ENCODE peak calls at places on chromosomes 2 and 18, in nine cellular contexts. C is Peyer's patch; I is mesendoderm; S is adipocyte; Q is NCI-H1092 treated with DMSO at 0.1 percent for 48 hours; E is stimulated activated CD4-positive, alpha-beta T cell treated with anti-CD3 and anti-CD28 coated beads, TNF-alpha, amount 100 ng/mL, for 48 hours; K is fibroblast of mammary gland; J is WTC11; B is endothelial cell. O is an unnamed sample.
A peak's percentile ranks its signal among the peaks of the same experiment; 100 is the strongest.

GRCh38 chr18:48165104-48165866 is 234.8 kb upstream of the SMAD2 start:
- DNase-seq in C (no peak), I (no peak), S (no peak), Q (no peak), E (no peak), K (no peak), J (no peak), B (no peak), O (no peak)

GRCh38 chr2:1655461-1655860 is 88.9 kb downstream of the PXDN start:
- DNase-seq in C (no peak), I (no peak), S (no peak), Q (no peak), E (no peak), K (no peak), J (no peak), B (no peak), O (no peak)

GRCh38 chr18:58247363-58247834 is 203.4 kb downstream of the NEDD4L start:
- DNase-seq in C (no peak), I (peak; percentile 67), S (no peak), Q (peak; percentile 96), E (no peak), K (no peak), J (peak; percentile 38), B (peak; percentile 40), O (peak; percentile 28)

GRCh38 chr2:215119847-215120246 is 18.6 kb downstream of the ABCA12 start:
- DNase-seq in C (no peak), I (no peak), S (no peak), Q (no peak), E (no peak), K (no peak), J (no peak), B (no peak), O (no peak)

GRCh38 chr18:79062806-79063205 is 6.4 kb upstream of the ATP9B start:
- DNase-seq in C (no peak), I (peak; percentile 16), S (no peak), Q (no peak), E (no peak), K (no peak), J (no peak), B (no peak), O (no peak)

GRCh38 chr2:177419274-177419673 is 26.7 kb downstream of the AGPS start:
- DNase-seq in C (no peak), I (no peak), S (peak; percentile 65), Q (no peak), E (no peak), K (peak; percentile 76), J (no peak), B (no peak), O (no peak)

GRCh38 chr2:120769787-120770120 is 34.1 kb downstream of the GLI2 start:
- DNase-seq in C (no peak), I (no peak), S (no peak), Q (no peak), E (no peak), K (no peak), J (no peak), B (no peak), O (no peak)

GRCh38 chr2:65351234-65351947 is 81.0 kb downstream of the SPRED2 start:
- DNase-seq in C (no peak), I (peak; percentile 94), S (no peak), Q (no peak), E (no peak), K (no peak), J (no peak), B (no peak), O (peak; percentile 74)

GRCh38 chr18:52764271-52764670 is 424.3 kb downstream of the DCC start:
- DNase-seq in C (no peak), I (peak; percentile 66), S (no peak), Q (no peak), E (no peak), K (no peak), J (no peak), B (no peak), O (no peak)

GRCh38 chr18:71336811-71337210 is 1048.0 kb downstream of the SOCS6 start:
- DNase-seq in C (no peak), I (no peak), S (no peak), Q (no peak), E (no peak), K (no peak), J (no peak), B (no peak), O (no peak)

GRCh38 chr2:236498369-236498768 is 71.3 kb upstream of the ACKR3 start:
- DNase-seq in C (no peak), I (no peak), S (peak; percentile 52), Q (no peak), E (no peak), K (peak; percentile 21), J (no peak), B (no peak), O (peak; percentile 83)

GRCh38 chr2:125280276-125280675 is 1255.2 kb downstream of the CNTNAP5 start:
- DNase-seq in C (no peak), I (no peak), S (no peak), Q (no peak), E (no peak), K (no peak), J (no peak), B (no peak), O (no peak)

GRCh38 chr18:79167526-79168190 is 98.5 kb downstream of the ATP9B start:
- DNase-seq in C (no peak), I (no peak), S (no peak), Q (no peak), E (no peak), K (no peak), J (no peak), B (no peak), O (no peak)

GRCh38 chr18:62989195-62989594 is 273.9 kb downstream of the PHLPP1 start:
- DNase-seq in C (no peak), I (no peak), S (no peak), Q (no peak), E (no peak), K (no peak), J (no peak), B (no peak), O (no peak)

GRCh38 chr2:49978341-49978740 is 824.0 kb upstream of the FSHR start:
- DNase-seq in C (no peak), I (no peak), S (no peak), Q (no peak), E (no peak), K (no peak), J (no peak), B (no peak), O (no peak)